ENCODE peak calls at places on chromosomes 13 and 19, in six cellular contexts. O is HT1080; G is stimulated activated CD8-positive, alpha-beta memory T cell treated with anti-CD3 and anti-CD28 coated beads, Interleukin-4, amount 100 ng/mL, for 1 hour; M is substantia nigra; F is lower lobe of right lung; S is AG08396. Z is an unnamed sample.

GRCh38 chr19:10601999-10602329 is 14.9 kb upstream of the AP1M2 start:
- DNase-seq in O (no peak), G (no peak), M (no peak), F (no peak), S (no peak), Z (no peak)

GRCh38 chr19:55309437-55309836 is 15.7 kb downstream of the TMEM150B start:
- DNase-seq in O (no peak), G (no peak), M (no peak), F (no peak), S (no peak), Z (no peak)

GRCh38 chr19:47152632-47153031 is 22.0 kb downstream of the SAE1 start:
- DNase-seq in O (no peak), G (no peak), M (no peak), F (no peak), S (no peak), Z (no peak)

GRCh38 chr19:44608391-44608821 is 5.0 kb upstream of the IGSF23 start:
- DNase-seq in O (no peak), G (no peak), M (no peak), F (no peak), S (no peak), Z (no peak)

GRCh38 chr13:103788061-103788652 is 721.9 kb upstream of the SLC10A2 start:
- DNase-seq in O (no peak), G (no peak), M (no peak), F (no peak), S (no peak), Z (no peak)

GRCh38 chr19:50333737-50334617 is 4.8 kb upstream of the KCNC3 start:
- DNase-seq in O (no peak), G (peak; percentile 54), M (peak; percentile 91), F (peak; percentile 86), S (peak; percentile 92), Z (peak; percentile 36)

GRCh38 chr13:96963786-96964475 is 30.3 kb downstream of the OXGR1 start:
- DNase-seq in O (no peak), G (no peak), M (no peak), F (no peak), S (no peak), Z (no peak)

GRCh38 chr13:89514534-89515312 is 1832.8 kb upstream of the MIR17HG start:
- DNase-seq in O (peak; percentile 84), G (no peak), M (no peak), F (no peak), S (no peak), Z (peak; percentile 20)

GRCh38 chr13:79791471-79792042 is 310.6 kb downstream of the NDFIP2 start:
- DNase-seq in O (no peak), G (no peak), M (no peak), F (no peak), S (no peak), Z (no peak)

GRCh38 chr13:41827507-41828213 is 133.2 kb downstream of the VWA8 start:
- DNase-seq in O (peak; percentile 89), G (no peak), M (no peak), F (no peak), S (peak; percentile 69), Z (peak; percentile 80)

GRCh38 chr13:62537593-62537992 is 1121.9 kb upstream of the PCDH20 start:
- DNase-seq in O (no peak), G (no peak), M (no peak), F (no peak), S (no peak), Z (no peak)

GRCh38 chr13:44834404-44834803 is 154.9 kb downstream of the NUFIP1 start:
- DNase-seq in O (no peak), G (no peak), M (no peak), F (no peak), S (no peak), Z (no peak)

GRCh38 chr13:41457589-41458186 is 338 bp downstream of the RGCC start:
- DNase-seq in O (no peak), G (no peak), M (no peak), F (peak; percentile 62), S (peak; percentile 44), Z (no peak)

GRCh38 chr13:86383151-86383550 is 583.9 kb upstream of the SLITRK6 start:
- DNase-seq in O (no peak), G (no peak), M (no peak), F (no peak), S (no peak), Z (no peak)

GRCh38 chr19:38298841-38299680 is 5.0 kb upstream of the C19orf33 start:
- DNase-seq in O (no peak), G (no peak), M (no peak), F (no peak), S (no peak), Z (no peak)

GRCh38 chr19:38851622-38852230 is 1.9 kb upstream of the HNRNPL start:
- DNase-seq in O (peak; percentile 80), G (no peak), M (peak; percentile 81), F (peak; percentile 96), S (peak; percentile 96), Z (peak; percentile 86)

GRCh38 chr19:17097593-17098126 is 22.1 kb downstream of the MYO9B start:
- DNase-seq in O (no peak), G (no peak), M (no peak), F (no peak), S (peak; percentile 53), Z (no peak)

GRCh38 chr13:74675185-74675584 is 541.0 kb upstream of the KLF12 start:
- DNase-seq in O (no peak), G (no peak), M (no peak), F (no peak), S (no peak), Z (no peak)

GRCh38 chr19:24059572-24060295 is 27.3 kb upstream of the ZNF254 start:
- DNase-seq in O (no peak), G (no peak), M (no peak), F (no peak), S (no peak), Z (no peak)

GRCh38 chr19:35322014-35322413 is 7.0 kb upstream of the CD22 start:
- DNase-seq in O (no peak), G (no peak), M (no peak), F (no peak), S (no peak), Z (no peak)

GRCh38 chr19:33604651-33605050 is 17.1 kb upstream of the CHST8 start:
- DNase-seq in O (no peak), G (no peak), M (no peak), F (no peak), S (no peak), Z (no peak)

GRCh38 chr19:1245884-1246816 is 2.2 kb upstream of the MIDN start:
- DNase-seq in O (no peak), G (no peak), M (no peak), F (peak; percentile 77), S (no peak), Z (no peak)

GRCh38 chr13:31131470-31131961 is 30.2 kb downstream of the HSPH1 start:
- DNase-seq in O (no peak), G (no peak), M (no peak), F (no peak), S (no peak), Z (no peak)

GRCh38 chr19:45901912-45902650 is at the start of gene MYPOP:
- DNase-seq in O (no peak), G (no peak), M (no peak), F (no peak), S (no peak), Z (no peak)

GRCh38 chr19:3575260-3575741 is 2.6 kb downstream of the HMG20B start:
- DNase-seq in O (peak; percentile 65), G (no peak), M (no peak), F (no peak), S (no peak), Z (no peak)

GRCh38 chr13:66322193-66322592 is 907.9 kb downstream of the PCDH9 start:
- DNase-seq in O (no peak), G (no peak), M (no peak), F (no peak), S (no peak), Z (no peak)

GRCh38 chr19:8240274-8241229 is 31.4 kb downstream of the CERS4 start:
- DNase-seq in O (peak; percentile 82), G (peak; percentile 20), M (peak; percentile 57), F (peak; percentile 91), S (peak; percentile 89), Z (peak; percentile 87)

Z was measured in fibroblast of the conjunctiva.